ENCODE peak calls at places on chromosome 17, in nine cellular contexts. E is ACHN; J is activated effector memory CD4-positive, alpha-beta T cell treated with anti-CD3 and anti-CD28 coated beads, Interleukin-2, amount 50 U/mL, for 16 hours; Z is M059J; D is astrocyte of the cerebellum; X is HFF-Myc; K is lung; V is ELF-1; B is tibial artery. S is an unnamed sample.

GRCh38 chr17:49031965-49032928 is 35.1 kb downstream of the IGF2BP1 start:
- DNase-seq in E (peak), J (peak), Z (peak), D (peak), X (peak), K (peak), V (peak), B (no peak), S (peak)

GRCh38 chr17:32461853-32462617 is 17.7 kb downstream of the PSMD11 start:
- DNase-seq in E (peak), J (peak), Z (peak), D (peak), X (no peak), K (no peak), V (peak), B (no peak), S (peak)

GRCh38 chr17:82871056-82871775 is 31.4 kb upstream of the ZNF750 start:
- DNase-seq in E (peak), J (no peak), Z (no peak), D (no peak), X (no peak), K (no peak), V (no peak), B (no peak), S (no peak)

GRCh38 chr17:1627219-1627986 is 1.2 kb downstream of the SLC43A2 start:
- DNase-seq in E (no peak), J (no peak), Z (no peak), D (no peak), X (no peak), K (peak), V (no peak), B (peak), S (no peak)

GRCh38 chr17:47967607-47968252 is 3.2 kb upstream of the CDK5RAP3 start:
- DNase-seq in E (peak), J (no peak), Z (peak), D (peak), X (no peak), K (no peak), V (peak), B (no peak), S (no peak)

GRCh38 chr17:38906429-38907172 is 18.8 kb upstream of the LASP1NB start:
- DNase-seq in E (no peak), J (no peak), Z (no peak), D (no peak), X (no peak), K (no peak), V (no peak), B (peak), S (no peak)

GRCh38 chr17:13074026-13074425 is 56.2 kb upstream of the ELAC2 start:
- DNase-seq in E (no peak), J (no peak), Z (peak), D (no peak), X (no peak), K (no peak), V (no peak), B (no peak), S (no peak)

GRCh38 chr17:8320990-8321389 is 10.9 kb downstream of the ARHGEF15 start:
- DNase-seq in E (no peak), J (no peak), Z (no peak), D (no peak), X (no peak), K (no peak), V (no peak), B (no peak), S (no peak)

GRCh38 chr17:76261421-76262215 is 3.5 kb upstream of the UBALD2 start:
- DNase-seq in E (no peak), J (no peak), Z (peak), D (no peak), X (no peak), K (no peak), V (no peak), B (no peak), S (no peak)